ENCODE peak calls at places on chromosomes 6 and 20, in five cellular contexts. X is heart right ventricle; K is M059J; Q is head of caudate nucleus; V is activated T-helper 1 cell treated with anti-CD3 and anti-CD28 coated beads, Interleukin-12 subunit alpha, Interleukin-12 subunit beta, Interleukin-2, Interleukin-4 antibody, amounts not matched to agents 30 ng/mL and 10 ng/mL and 1 ng/mL, durations not matched to agents 14 hours and 24 hours and 36 hours. G is an unnamed sample.
A peak's percentile ranks its signal among the peaks of the same experiment; 100 is the strongest.

GRCh38 chr20:54167909-54168872 is 5.6 kb downstream of the CYP24A1 start:
- DNase-seq in K (peak; percentile 77), Q (no peak), V (no peak), X (no peak), G (no peak)

GRCh38 chr6:108960601-108961000 is 112.4 kb downstream of the ARMC2 start:
- DNase-seq in V (no peak), K (no peak), Q (no peak), X (no peak), G (no peak)

GRCh38 chr6:95280690-95281273 is 296.6 kb upstream of the MANEA start:
- DNase-seq in Q (no peak), X (peak; percentile 9), V (no peak), K (no peak), G (no peak)

GRCh38 chr6:10163159-10163962 is 251.5 kb downstream of the TFAP2A start:
- DNase-seq in V (no peak), X (no peak), Q (no peak), K (peak; percentile 90), G (no peak)

GRCh38 chr6:16929814-16930213 is 168.6 kb upstream of the ATXN1 start:
- DNase-seq in Q (no peak), V (no peak), X (no peak), K (peak; percentile 100), G (no peak)

GRCh38 chr6:3784885-3785744 is 33.6 kb upstream of the PXDC1 start:
- DNase-seq in K (no peak), V (no peak), X (no peak), Q (no peak), G (no peak)

GRCh38 chr6:73691512-73691911 is 4.5 kb upstream of the CD109 start:
- DNase-seq in K (peak; percentile 70), X (no peak), V (no peak), Q (no peak), G (no peak)

GRCh38 chr6:30164714-30165113 is 1.4 kb downstream of the TRIM15 start:
- DNase-seq in V (no peak), K (no peak), X (no peak), Q (no peak), G (no peak)

GRCh38 chr6:135640449-135641111 is 143.0 kb upstream of the AHI1 start:
- DNase-seq in V (no peak), Q (no peak), X (no peak), K (peak; percentile 3), G (no peak)

GRCh38 chr6:22248513-22249308 is 48.1 kb downstream of the PRL start:
- DNase-seq in X (peak; percentile 6), Q (no peak), K (peak; percentile 84), V (no peak), G (no peak)

GRCh38 chr6:20386218-20386617 is 15.5 kb upstream of the E2F3 start:
- DNase-seq in X (no peak), V (no peak), Q (no peak), K (no peak), G (no peak)

GRCh38 chr6:127506894-127507293 is 12.2 kb downstream of the MTCL3 start:
- DNase-seq in Q (no peak), V (no peak), X (no peak), K (no peak), G (no peak)

GRCh38 chr20:36084897-36085617 is 69.5 kb upstream of the EPB41L1 start:
- DNase-seq in V (no peak), Q (no peak), X (no peak), K (peak; percentile 82), G (no peak)

GRCh38 chr6:5998236-5998635 is 8.5 kb downstream of the NRN1 start:
- DNase-seq in V (no peak), Q (no peak), K (peak; percentile 17), X (no peak), G (no peak)

GRCh38 chr20:40144581-40144980 is 544.5 kb downstream of the MAFB start:
- DNase-seq in Q (no peak), K (no peak), X (no peak), V (no peak), G (no peak)

GRCh38 chr6:64732888-64733287 is 974.1 kb downstream of the EYS start:
- DNase-seq in Q (no peak), X (no peak), K (peak; percentile 45), V (no peak), G (no peak)

GRCh38 chr6:85490516-85491248 is 40.8 kb downstream of the NT5E start:
- DNase-seq in Q (no peak), K (peak; percentile 92), X (no peak), V (no peak), G (no peak)

GRCh38 chr6:143368426-143368825 is 82.1 kb downstream of the ADAT2 start:
- DNase-seq in K (peak; percentile 74), V (no peak), Q (no peak), X (no peak), G (no peak)

GRCh38 chr20:17530153-17530552 is 1.0 kb downstream of the BFSP1 start:
- DNase-seq in Q (no peak), X (no peak), K (no peak), V (no peak), G (no peak)

GRCh38 chr20:3727333-3728035 is 5.0 kb upstream of the HSPA12B start:
- DNase-seq in K (peak; percentile 54), V (no peak), Q (no peak), X (no peak), G (no peak)

G was measured in NK-92 treated with Interleukin-12 subunit alpha and Interleukin-12 subunit beta, amount 100 ng/mL, for 24 hours.